ENCODE peak calls at places on chromosomes 6 and 20, in four cellular contexts. T is tibial artery, G is left lung, I is right atrium auricular region. W is an unnamed sample.

GRCh38 chr6:117346142-117346930 is 79.4 kb downstream of the ROS1 start:
- DNase-seq in G (no peak), T (no peak), I (no peak), W (no peak)

GRCh38 chr20:6231551-6231950 is 108.7 kb upstream of the FERMT1 start:
- DNase-seq in G (no peak), T (no peak), I (no peak), W (no peak)

GRCh38 chr6:136016228-136017225 is 165.0 kb downstream of the PDE7B start:
- DNase-seq in T (no peak), I (no peak), G (no peak), W (no peak)

GRCh38 chr20:53943522-53944291 is 126.7 kb downstream of the BCAS1 start:
- DNase-seq in G (no peak), T (no peak), I (no peak), W (no peak)

GRCh38 chr6:79071547-79071946 is 6.5 kb downstream of the PHIP start:
- DNase-seq in T (no peak), I (no peak), G (no peak), W (no peak)

GRCh38 chr20:14589383-14589782 is 252.0 kb upstream of the FLRT3 start:
- DNase-seq in T (no peak), G (no peak), I (no peak), W (no peak)

GRCh38 chr20:33865761-33866160 is 54.6 kb downstream of the CHMP4B start:
- DNase-seq in I (no peak), T (no peak), G (no peak), W (no peak)

GRCh38 chr6:142225115-142225514 is 76.7 kb upstream of the ADGRG6 start:
- DNase-seq in G (no peak), T (no peak), I (no peak), W (no peak)

GRCh38 chr6:135419162-135419561 is 78.4 kb downstream of the AHI1 start:
- DNase-seq in I (no peak), G (no peak), T (no peak), W (no peak)

DNA sequence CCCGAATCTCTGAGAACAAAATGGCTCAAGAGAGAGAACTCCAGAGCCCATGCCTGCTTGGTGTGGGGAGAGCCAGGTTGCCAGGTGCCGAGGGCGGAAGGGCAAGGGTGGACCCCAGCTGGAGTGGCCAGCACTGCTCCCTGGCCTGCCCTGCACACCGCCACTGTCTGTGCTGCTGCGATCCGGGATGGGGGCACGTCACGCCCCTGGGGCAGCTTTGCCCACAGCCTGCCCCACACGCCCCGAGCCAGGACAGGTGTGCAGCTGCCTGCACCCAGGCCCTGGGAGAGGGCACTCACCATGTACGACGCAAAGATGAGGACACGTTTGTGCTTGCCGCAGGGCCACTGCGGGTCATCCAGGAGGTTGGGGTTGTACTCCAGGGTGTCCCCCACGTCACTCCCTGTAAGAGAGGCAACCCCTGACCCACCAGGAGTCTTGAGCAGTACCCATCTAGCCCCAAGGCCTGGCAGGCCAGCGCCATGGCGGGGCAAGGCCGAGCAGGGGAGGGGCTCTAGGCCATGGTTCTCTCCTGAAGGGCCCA is 5.8 kb downstream of the RPS21 start:
- DNase-seq in I (no peak), G (no peak), T (no peak), W (no peak)
- H3K27ac ChIP-seq in I (no peak overlapping the region), G (no peak overlapping the region), T (no peak overlapping the region), W (no peak overlapping the region)

GRCh38 chr20:59028812-59029211 is 3.3 kb downstream of the ATP5F1E start:
- DNase-seq in G (no peak), I (no peak), T (no peak), W (no peak)
- H3K4me3 ChIP-seq in G (no peak overlapping the region), I (no peak overlapping the region), T (no peak overlapping the region), W (peak overlapping the region; percentile 22)

GRCh38 chr6:41733707-41734665 is 1.4 kb downstream of the TFEB start:
- DNase-seq in G (peak; percentile 95), I (peak; percentile 69), T (peak; percentile 84), W (peak; percentile 81)
- H3K4me1 ChIP-seq in G (peaks cover 12% of the 10 kb centered on the region), I (peaks cover 54% of the 10 kb centered on the region), T (peaks cover 48% of the 10 kb centered on the region), W (peaks cover 33% of the 10 kb centered on the region)

DNA sequence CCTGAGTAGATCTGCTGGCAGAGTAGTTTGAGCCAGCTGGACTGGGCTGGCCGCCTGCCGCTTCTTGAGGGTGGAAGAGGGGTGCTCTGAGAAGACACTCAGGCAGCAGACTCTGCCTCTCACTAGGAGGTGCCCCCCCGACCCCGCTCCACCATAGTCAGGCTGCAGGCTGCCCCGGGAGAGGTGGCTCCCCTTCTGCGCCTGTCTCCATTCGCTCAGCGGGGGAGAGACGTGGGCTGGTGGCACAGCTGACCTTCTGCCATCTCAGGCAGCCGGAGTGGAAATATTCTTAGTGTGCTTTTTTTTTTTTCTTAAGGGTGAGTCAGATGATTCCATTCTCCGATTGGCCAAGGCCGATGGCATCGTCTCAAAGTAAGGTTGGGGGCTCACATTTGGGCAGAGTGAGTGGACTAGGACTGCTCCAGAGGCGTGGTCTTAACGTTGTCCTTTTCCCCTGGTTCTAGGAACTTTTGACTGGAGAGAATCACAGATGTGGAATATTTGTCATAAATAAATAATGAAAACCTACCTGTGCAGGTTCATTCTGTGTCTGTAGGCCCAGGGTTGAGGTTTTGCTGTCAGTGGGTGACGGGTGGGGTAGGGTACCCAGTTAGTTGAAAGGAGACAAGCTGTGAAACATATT is 1.2 kb downstream of the RPS21 start:
- DNase-seq in I (no peak), T (no peak), G (no peak), W (no peak)
- H3K27ac ChIP-seq in I (peak overlapping the region; percentile 91), T (peak overlapping the region; percentile 98), G (no peak overlapping the region), W (no peak overlapping the region)

GRCh38 chr20:50799890-50800550 is 5.2 kb downstream of the BCAS4 start:
- DNase-seq in T (no peak), I (no peak), G (no peak), W (no peak)
- H3K4me3 ChIP-seq in T (no peak overlapping the region), I (no peak overlapping the region), G (no peak overlapping the region), W (no peak overlapping the region)

DNA sequence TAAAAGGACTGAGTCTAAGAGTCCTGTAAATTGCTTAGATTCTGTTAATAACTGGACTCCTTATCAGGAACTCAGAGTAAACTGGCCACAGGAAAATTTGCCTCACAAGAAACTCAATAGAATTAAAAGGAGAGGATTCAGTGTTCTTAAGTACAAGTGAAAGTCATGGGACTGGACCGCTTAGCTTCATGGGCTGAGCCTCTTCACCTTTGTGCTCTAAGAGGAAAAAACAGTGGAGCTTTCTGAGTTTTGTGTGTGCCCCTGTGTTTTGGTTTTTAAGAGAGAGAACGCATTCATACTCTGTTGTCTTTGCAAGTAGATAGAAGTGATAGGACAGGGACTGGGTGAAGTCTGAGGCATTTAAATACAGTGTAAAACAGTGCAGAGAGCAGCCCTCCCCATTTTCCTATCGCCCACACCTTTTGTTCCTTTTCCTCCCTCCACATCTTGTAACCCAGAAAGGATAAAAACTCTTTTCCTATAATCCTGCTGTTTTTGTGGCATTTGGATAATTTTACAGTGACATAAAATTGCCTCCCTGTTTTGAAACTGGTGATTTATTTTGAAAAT is 49.6 kb downstream of the FOXO3 start:
- DNase-seq in G (no peak), T (no peak), I (no peak), W (no peak)
- H3K4me1 ChIP-seq in G (peaks cover 21% of the 10 kb centered on the region), T (peaks cover 68% of the 10 kb centered on the region), I (peaks cover 82% of the 10 kb centered on the region), W (no peaks in the 10 kb centered on the region)

W was measured in Peyer's patch.